ENCODE peak calls at places on chromosome 3, in six cellular contexts. H is AG04450, E is transverse colon, C is HCT116, N is neural progenitor cell, A is A549. V is an unnamed sample.

GRCh38 chr3:29286841-29287240 is 6.0 kb downstream of the RBMS3 start:
- DNase-seq in H (peak; percentile 43), E (no peak), C (no peak), N (no peak), A (no peak), V (no peak)

GRCh38 chr3:97848779-97849178 is 27.0 kb downstream of the CRYBG3 start:
- DNase-seq in H (no peak), E (no peak), C (no peak), N (no peak), A (no peak), V (no peak)

GRCh38 chr3:177618873-177619771 is 421.8 kb upstream of the TBL1XR1 start:
- DNase-seq in H (no peak), E (no peak), C (no peak), N (no peak), A (no peak), V (no peak)

GRCh38 chr3:143855183-143855582 is 6.9 kb upstream of the SLC9A9 start:
- DNase-seq in H (no peak), E (no peak), C (no peak), N (no peak), A (no peak), V (no peak)

GRCh38 chr3:44966795-44967278 is 9.1 kb downstream of the ZDHHC3 start:
- DNase-seq in H (no peak), E (peak; percentile 73), C (peak; percentile 79), N (no peak), A (no peak), V (peak; percentile 60)

GRCh38 chr3:115766587-115767492 is 143.5 kb downstream of the GAP43 start:
- DNase-seq in H (no peak), E (no peak), C (no peak), N (peak; percentile 8), A (no peak), V (no peak)

GRCh38 chr3:47362704-47363103 is 18.1 kb upstream of the PTPN23 start:
- DNase-seq in H (no peak), E (no peak), C (no peak), N (no peak), A (no peak), V (no peak)

GRCh38 chr3:147616998-147617619 is 207.9 kb downstream of the ZIC1 start:
- DNase-seq in H (no peak), E (no peak), C (peak; percentile 12), N (peak; percentile 63), A (no peak), V (no peak)

DNA sequence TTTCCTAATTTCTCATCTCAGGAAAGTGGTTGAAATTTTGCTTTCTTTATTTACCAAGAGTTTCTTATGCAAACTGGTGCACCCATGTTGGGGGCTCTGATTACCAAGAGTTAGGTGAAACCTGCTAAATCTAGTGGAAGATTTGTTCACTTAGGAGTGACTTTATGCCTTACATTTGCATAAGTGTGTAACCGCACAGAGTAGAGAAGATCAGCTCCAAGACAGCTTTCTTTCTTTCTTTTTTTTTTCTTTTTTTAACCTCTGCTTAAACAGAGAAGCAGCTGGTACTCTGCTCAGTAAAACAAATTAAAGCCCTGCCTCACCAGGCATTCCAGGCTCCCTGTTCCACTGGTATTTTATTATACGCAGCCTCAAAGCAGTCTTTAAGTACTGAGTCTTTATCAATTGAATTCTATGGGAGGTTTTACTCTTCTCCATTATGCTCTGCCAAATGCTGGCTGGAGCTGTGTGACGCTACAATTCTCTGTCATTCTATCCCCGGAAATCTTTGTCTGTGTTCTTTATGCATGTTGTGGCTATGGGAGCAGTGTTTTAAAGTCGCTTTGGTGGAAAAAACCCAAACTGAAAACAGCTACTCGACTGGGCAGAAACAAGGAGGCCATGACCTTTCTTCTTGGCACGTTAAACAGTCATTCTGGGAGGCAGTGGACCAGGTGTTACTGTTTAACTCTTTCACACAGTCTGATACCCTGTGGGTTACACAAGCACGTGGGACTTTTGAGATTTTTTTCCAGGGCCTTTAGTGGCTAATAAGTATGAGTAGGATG is 55.2 kb upstream of the GBE1 start:
- DNase-seq in H (no peak), E (no peak), C (no peak), N (peak; percentile 86), A (no peak), V (no peak)
- H3K27ac ChIP-seq in H (no peak overlapping the region), E (no peak overlapping the region), C (no peak overlapping the region), N (peak overlapping the region; percentile 99), A (no peak overlapping the region), V (no peak overlapping the region)

GRCh38 chr3:135837977-135838636 is 127.4 kb upstream of the PPP2R3A start:
- DNase-seq in H (no peak), E (peak; percentile 37), C (no peak), N (no peak), A (no peak), V (no peak)
- TF ChIP-seq CTCF in H (no peak), E (no peak), C (no peak), N (no peak), A (no peak), V (no peak)

GRCh38 chr3:151539599-151539998 is 78.7 kb upstream of the IGSF10 start:
- DNase-seq in H (no peak), E (no peak), C (no peak), N (no peak), A (no peak), V (no peak)
- H3K27ac ChIP-seq in H (no peak overlapping the region), E (no peak overlapping the region), C (no peak overlapping the region), N (no peak overlapping the region), A (no peak overlapping the region), V (no peak overlapping the region)

DNA sequence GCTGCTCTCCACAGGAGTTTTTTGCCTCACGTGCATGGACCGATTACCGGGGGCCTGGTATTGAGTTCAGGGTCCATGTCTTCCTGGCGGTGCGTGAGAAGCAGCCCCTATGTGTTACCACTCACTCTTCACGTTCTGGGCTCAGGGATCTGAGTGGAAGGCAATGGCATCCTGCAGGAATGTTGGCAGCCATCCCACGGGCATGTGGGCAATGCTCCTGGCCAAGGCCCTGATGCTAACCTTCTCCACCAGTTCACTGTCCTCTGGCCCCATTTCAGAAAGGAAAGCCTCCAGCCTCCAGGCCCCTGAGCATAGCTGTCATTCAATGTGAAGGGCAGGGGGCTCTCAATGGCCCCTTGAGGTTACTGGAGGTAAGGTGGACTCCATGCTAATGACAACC is 43.0 kb upstream of the KY start:
- DNase-seq in H (no peak), E (no peak), C (no peak), N (no peak), A (no peak), V (no peak)
- TF ChIP-seq CTCF in H (no peak), E (no peak), C (no peak), N (no peak), A (no peak), V (no peak)

GRCh38 chr3:24372559-24373197 is 122.0 kb downstream of the THRB start:
- DNase-seq in H (no peak), E (no peak), C (no peak), N (no peak), A (no peak), V (no peak)
- H3K27ac ChIP-seq in H (no peak overlapping the region), E (peak overlapping the region; percentile 44), C (no peak overlapping the region), N (no peak overlapping the region), A (no peak overlapping the region), V (no peak overlapping the region)

GRCh38 chr3:19901918-19902317 is 32.1 kb downstream of the EFHB start:
- DNase-seq in H (no peak), E (no peak), C (no peak), N (no peak), A (no peak), V (peak; percentile 61)

GRCh38 chr3:19903649-19904048 is 30.4 kb downstream of the EFHB start:
- DNase-seq in H (no peak), E (no peak), C (no peak), N (no peak), A (no peak), V (no peak)

GRCh38 chr3:19898725-19899124 is 35.3 kb downstream of the EFHB start:
- DNase-seq in H (no peak), E (no peak), C (no peak), N (no peak), A (no peak), V (no peak)

GRCh38 chr3:19899264-19899663 is 34.8 kb downstream of the EFHB start:
- DNase-seq in H (no peak), E (no peak), C (no peak), N (no peak), A (no peak), V (no peak)

DNA sequence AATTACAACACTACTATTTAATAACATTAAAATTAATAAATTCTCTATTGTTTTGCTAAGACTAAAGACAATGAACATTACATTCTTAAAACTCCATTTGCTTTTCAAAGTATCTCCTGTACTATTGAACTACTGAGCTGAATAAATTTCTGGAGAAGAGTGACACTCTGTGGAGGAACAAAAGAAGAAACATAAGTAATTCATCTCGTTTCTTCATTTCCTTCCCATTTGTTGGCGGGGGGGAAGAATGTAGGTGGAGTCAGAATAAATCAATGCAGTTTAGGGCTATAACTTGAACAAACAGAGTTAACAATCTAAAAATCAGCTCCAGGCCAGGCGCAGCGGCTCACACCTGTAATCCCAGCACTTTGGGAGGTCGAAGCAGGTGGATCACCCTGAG is 32.7 kb downstream of the EFHB start:
- DNase-seq in H (no peak), E (no peak), C (no peak), N (no peak), A (no peak), V (peak; percentile 1)
- TF ChIP-seq CTCF in H (no peak), E (no peak), C (no peak), N (no peak), A (peak; percentile 12), V (no peak)

GRCh38 chr3:134482622-134483021 is 3.2 kb downstream of the ANAPC13 start:
- DNase-seq in H (no peak), E (no peak), C (no peak), N (no peak), A (no peak), V (no peak)
- H3K27ac ChIP-seq in H (peak overlapping the region; percentile 93), E (no peak overlapping the region), C (no peak overlapping the region), N (no peak overlapping the region), A (no peak overlapping the region), V (no peak overlapping the region)